ENCODE peak calls at places on chromosomes 2 and 18, in four cellular contexts. P, N, D and J are unnamed samples. For H3K4me1, the result is how much of the 10 kb centered on the place peaks cover.

GRCh38 chr2:38380397-38381130 is 3.5 kb upstream of the ATL2 start:
- DNase-seq in D (no peak), N (no peak), P (no peak), J (no peak)

GRCh38 chr2:158112971-158113370 is 11.3 kb downstream of the UPP2 start:
- DNase-seq in D (no peak), N (no peak), P (no peak), J (no peak)

GRCh38 chr2:162073776-162074578 is at the start of gene DPP4:
- DNase-seq in D (peak), N (peak), P (no peak), J (peak)

GRCh38 chr18:58129019-58129374 is 85.0 kb downstream of the NEDD4L start:
- DNase-seq in N (no peak), D (no peak), P (no peak), J (no peak)

GRCh38 chr2:239824866-239825704 is 200.1 kb downstream of the NDUFA10 start:
- DNase-seq in N (no peak), P (no peak), D (peak), J (peak)

GRCh38 chr18:33051397-33051796 is 278.6 kb upstream of the KLHL14 start:
- DNase-seq in P (no peak), N (no peak), D (no peak), J (no peak)

GRCh38 chr18:62850619-62851306 is 135.4 kb downstream of the PHLPP1 start:
- DNase-seq in P (no peak), N (no peak), D (no peak), J (no peak)

GRCh38 chr2:133667085-133667484 is 98.8 kb upstream of the NCKAP5 start:
- DNase-seq in D (no peak), N (no peak), P (no peak), J (peak)

GRCh38 chr2:121359937-121360565 is 75.0 kb upstream of the TFCP2L1 start:
- DNase-seq in N (no peak), P (no peak), D (no peak), J (no peak)

GRCh38 chr2:229679393-229680125 is 34.8 kb downstream of the DNER start:
- DNase-seq in D (no peak), N (no peak), P (no peak), J (no peak)

GRCh38 chr2:128495996-128496547 is 177.4 kb upstream of the HS6ST1 start:
- DNase-seq in P (no peak), N (no peak), D (no peak), J (peak)

GRCh38 chr2:10451819-10452218 is 3.7 kb upstream of the ODC1 start:
- DNase-seq in D (no peak), P (no peak), N (peak), J (peak)
- H3K4me1 ChIP-seq in D (under half), P (under half), N (under half), J (under half)

GRCh38 chr2:39772812-39773152 is 6.3 kb downstream of the THUMPD2 start:
- DNase-seq in D (no peak), P (no peak), N (no peak), J (no peak)
- H3K27ac ChIP-seq in D (no peak), P (no peak), N (no peak), J (peak)

GRCh38 chr2:97711394-97711711 is 2.0 kb upstream of the ZAP70 start:
- DNase-seq in P (no peak), N (no peak), D (no peak), J (peak)
- H3K4me1 ChIP-seq in P (under half), N (under half), D (under half), J (under half)

DNA sequence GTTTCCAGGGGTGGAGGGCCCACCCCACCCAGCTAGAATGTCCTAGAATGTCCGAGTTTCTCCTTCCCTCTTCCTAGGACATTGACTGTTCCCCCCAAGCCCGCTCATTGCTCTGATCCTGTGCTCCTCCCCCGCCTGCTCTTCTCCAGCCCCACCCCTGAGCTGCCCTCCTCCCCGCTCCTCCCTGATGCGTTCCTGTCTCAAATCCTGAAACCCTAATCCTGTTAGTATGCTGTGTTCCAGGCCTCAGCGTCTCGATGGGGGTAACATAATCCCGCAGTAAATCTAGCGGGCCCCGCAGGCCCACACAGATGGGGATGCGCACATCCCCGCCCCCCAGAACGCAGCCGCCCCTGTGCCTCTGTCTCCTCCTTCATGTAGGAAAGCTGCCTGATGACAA is 51.3 kb downstream of the NRP2 start:
- DNase-seq in D (no peak), P (no peak), N (no peak), J (no peak)
- H3K27ac ChIP-seq in D (no peak), P (peak), N (no peak), J (peak)